ENCODE peak calls at places on chromosome 15, in ten cellular contexts. One of them, this sample, is unnamed.

GRCh38 chr15:81747477-81747876 is 298.3 kb downstream of the MEX3B start:
- DNase-seq in activated gamma-delta T cell treated with anti-CD3 and anti-CD28 coated beads, Interleukin-2, amount 50 U/mL, for 16 hours: no peak
- DNase-seq in EH: no peak
- DNase-seq in stimulated activated CD8-positive, alpha-beta memory T cell treated with anti-CD3 and anti-CD28 coated beads, Interleukin-4, amount 100 ng/mL, for 4 hours: no peak
- DNase-seq in NCI-H345: no peak
- DNase-seq in frontal cortex: no peak
- DNase-seq in MG63: no peak
- DNase-seq in stomach: no peak
- DNase-seq in GM20000: no peak
- DNase-seq in GM10248: no peak
- DNase-seq in this sample: no peak

GRCh38 chr15:39227001-39227400 is 353.9 kb upstream of the THBS1 start:
- DNase-seq in activated gamma-delta T cell treated with anti-CD3 and anti-CD28 coated beads, Interleukin-2, amount 50 U/mL, for 16 hours: no peak
- DNase-seq in EH: no peak
- DNase-seq in stimulated activated CD8-positive, alpha-beta memory T cell treated with anti-CD3 and anti-CD28 coated beads, Interleukin-4, amount 100 ng/mL, for 4 hours: no peak
- DNase-seq in NCI-H345: no peak
- DNase-seq in frontal cortex: no peak
- DNase-seq in MG63: no peak
- DNase-seq in stomach: no peak
- DNase-seq in GM20000: no peak
- DNase-seq in GM10248: no peak
- DNase-seq in this sample: no peak

GRCh38 chr15:94844533-94845390 is 613.4 kb downstream of the MCTP2 start:
- DNase-seq in activated gamma-delta T cell treated with anti-CD3 and anti-CD28 coated beads, Interleukin-2, amount 50 U/mL, for 16 hours: no peak
- DNase-seq in EH: no peak
- DNase-seq in stimulated activated CD8-positive, alpha-beta memory T cell treated with anti-CD3 and anti-CD28 coated beads, Interleukin-4, amount 100 ng/mL, for 4 hours: no peak
- DNase-seq in NCI-H345: peak; percentile 32
- DNase-seq in frontal cortex: peak; percentile 54
- DNase-seq in MG63: peak; percentile 14
- DNase-seq in stomach: peak; percentile 82
- DNase-seq in GM20000: no peak
- DNase-seq in GM10248: no peak
- DNase-seq in this sample: peak; percentile 64

GRCh38 chr15:57322602-57323250 is 53.6 kb upstream of the CGNL1 start:
- DNase-seq in activated gamma-delta T cell treated with anti-CD3 and anti-CD28 coated beads, Interleukin-2, amount 50 U/mL, for 16 hours: no peak
- DNase-seq in EH: no peak
- DNase-seq in stimulated activated CD8-positive, alpha-beta memory T cell treated with anti-CD3 and anti-CD28 coated beads, Interleukin-4, amount 100 ng/mL, for 4 hours: no peak
- DNase-seq in NCI-H345: peak; percentile 24
- DNase-seq in frontal cortex: no peak
- DNase-seq in MG63: no peak
- DNase-seq in stomach: no peak
- DNase-seq in GM20000: no peak
- DNase-seq in GM10248: no peak
- DNase-seq in this sample: no peak

GRCh38 chr15:98873441-98874218 is 134.0 kb downstream of the PGPEP1L start:
- DNase-seq in activated gamma-delta T cell treated with anti-CD3 and anti-CD28 coated beads, Interleukin-2, amount 50 U/mL, for 16 hours: no peak
- DNase-seq in EH: peak; percentile 96
- DNase-seq in stimulated activated CD8-positive, alpha-beta memory T cell treated with anti-CD3 and anti-CD28 coated beads, Interleukin-4, amount 100 ng/mL, for 4 hours: no peak
- DNase-seq in NCI-H345: no peak
- DNase-seq in frontal cortex: no peak
- DNase-seq in MG63: no peak
- DNase-seq in stomach: no peak
- DNase-seq in GM20000: no peak
- DNase-seq in GM10248: no peak
- DNase-seq in this sample: no peak

GRCh38 chr15:57401546-57401945 is 25.2 kb downstream of the CGNL1 start:
- DNase-seq in activated gamma-delta T cell treated with anti-CD3 and anti-CD28 coated beads, Interleukin-2, amount 50 U/mL, for 16 hours: no peak
- DNase-seq in EH: peak; percentile 32
- DNase-seq in stimulated activated CD8-positive, alpha-beta memory T cell treated with anti-CD3 and anti-CD28 coated beads, Interleukin-4, amount 100 ng/mL, for 4 hours: no peak
- DNase-seq in NCI-H345: no peak
- DNase-seq in frontal cortex: no peak
- DNase-seq in MG63: no peak
- DNase-seq in stomach: no peak
- DNase-seq in GM20000: no peak
- DNase-seq in GM10248: no peak
- DNase-seq in this sample: no peak

GRCh38 chr15:34043813-34044212 is 4.8 kb upstream of the AVEN start:
- DNase-seq in activated gamma-delta T cell treated with anti-CD3 and anti-CD28 coated beads, Interleukin-2, amount 50 U/mL, for 16 hours: no peak
- DNase-seq in EH: no peak
- DNase-seq in stimulated activated CD8-positive, alpha-beta memory T cell treated with anti-CD3 and anti-CD28 coated beads, Interleukin-4, amount 100 ng/mL, for 4 hours: no peak
- DNase-seq in NCI-H345: no peak
- DNase-seq in frontal cortex: no peak
- DNase-seq in MG63: no peak
- DNase-seq in stomach: no peak
- DNase-seq in GM20000: no peak
- DNase-seq in GM10248: no peak
- DNase-seq in this sample: no peak

GRCh38 chr15:46131876-46132275 is 497.0 kb downstream of the SQOR start:
- DNase-seq in activated gamma-delta T cell treated with anti-CD3 and anti-CD28 coated beads, Interleukin-2, amount 50 U/mL, for 16 hours: no peak
- DNase-seq in EH: no peak
- DNase-seq in stimulated activated CD8-positive, alpha-beta memory T cell treated with anti-CD3 and anti-CD28 coated beads, Interleukin-4, amount 100 ng/mL, for 4 hours: no peak
- DNase-seq in NCI-H345: no peak
- DNase-seq in frontal cortex: no peak
- DNase-seq in MG63: no peak
- DNase-seq in stomach: no peak
- DNase-seq in GM20000: no peak
- DNase-seq in GM10248: no peak
- DNase-seq in this sample: no peak

GRCh38 chr15:98111806-98112205 is 151.3 kb downstream of the ARRDC4 start:
- DNase-seq in activated gamma-delta T cell treated with anti-CD3 and anti-CD28 coated beads, Interleukin-2, amount 50 U/mL, for 16 hours: no peak
- DNase-seq in EH: no peak
- DNase-seq in stimulated activated CD8-positive, alpha-beta memory T cell treated with anti-CD3 and anti-CD28 coated beads, Interleukin-4, amount 100 ng/mL, for 4 hours: no peak
- DNase-seq in NCI-H345: no peak
- DNase-seq in frontal cortex: no peak
- DNase-seq in MG63: no peak
- DNase-seq in stomach: no peak
- DNase-seq in GM20000: no peak
- DNase-seq in GM10248: no peak
- DNase-seq in this sample: no peak

GRCh38 chr15:35293353-35294130 is 208.4 kb upstream of the NANOGP8 start:
- DNase-seq in activated gamma-delta T cell treated with anti-CD3 and anti-CD28 coated beads, Interleukin-2, amount 50 U/mL, for 16 hours: no peak
- DNase-seq in EH: peak; percentile 89
- DNase-seq in stimulated activated CD8-positive, alpha-beta memory T cell treated with anti-CD3 and anti-CD28 coated beads, Interleukin-4, amount 100 ng/mL, for 4 hours: no peak
- DNase-seq in NCI-H345: no peak
- DNase-seq in frontal cortex: no peak
- DNase-seq in MG63: peak; percentile 44
- DNase-seq in stomach: no peak
- DNase-seq in GM20000: no peak
- DNase-seq in GM10248: no peak
- DNase-seq in this sample: no peak

GRCh38 chr15:99019558-99020540 is 12.3 kb upstream of the PGPEP1L start:
- DNase-seq in activated gamma-delta T cell treated with anti-CD3 and anti-CD28 coated beads, Interleukin-2, amount 50 U/mL, for 16 hours: no peak
- DNase-seq in EH: peak; percentile 90
- DNase-seq in stimulated activated CD8-positive, alpha-beta memory T cell treated with anti-CD3 and anti-CD28 coated beads, Interleukin-4, amount 100 ng/mL, for 4 hours: no peak
- DNase-seq in NCI-H345: no peak
- DNase-seq in frontal cortex: no peak
- DNase-seq in MG63: peak; percentile 76
- DNase-seq in stomach: no peak
- DNase-seq in GM20000: no peak
- DNase-seq in GM10248: no peak
- DNase-seq in this sample: no peak

GRCh38 chr15:41919201-41919820 is 25.5 kb upstream of the SPTBN5 start:
- DNase-seq in activated gamma-delta T cell treated with anti-CD3 and anti-CD28 coated beads, Interleukin-2, amount 50 U/mL, for 16 hours: no peak
- DNase-seq in EH: no peak
- DNase-seq in stimulated activated CD8-positive, alpha-beta memory T cell treated with anti-CD3 and anti-CD28 coated beads, Interleukin-4, amount 100 ng/mL, for 4 hours: no peak
- DNase-seq in NCI-H345: no peak
- DNase-seq in frontal cortex: no peak
- DNase-seq in MG63: no peak
- DNase-seq in stomach: no peak
- DNase-seq in GM20000: no peak
- DNase-seq in GM10248: no peak
- DNase-seq in this sample: no peak

GRCh38 chr15:97993310-97993738 is 32.8 kb downstream of the ARRDC4 start:
- DNase-seq in activated gamma-delta T cell treated with anti-CD3 and anti-CD28 coated beads, Interleukin-2, amount 50 U/mL, for 16 hours: no peak
- DNase-seq in EH: peak; percentile 92
- DNase-seq in stimulated activated CD8-positive, alpha-beta memory T cell treated with anti-CD3 and anti-CD28 coated beads, Interleukin-4, amount 100 ng/mL, for 4 hours: no peak
- DNase-seq in NCI-H345: no peak
- DNase-seq in frontal cortex: no peak
- DNase-seq in MG63: peak; percentile 38
- DNase-seq in stomach: no peak
- DNase-seq in GM20000: no peak
- DNase-seq in GM10248: no peak
- DNase-seq in this sample: no peak

GRCh38 chr15:78049691-78050440 is 27.6 kb downstream of the TBC1D2B start:
- DNase-seq in activated gamma-delta T cell treated with anti-CD3 and anti-CD28 coated beads, Interleukin-2, amount 50 U/mL, for 16 hours: peak; percentile 48
- DNase-seq in EH: peak; percentile 96
- DNase-seq in stimulated activated CD8-positive, alpha-beta memory T cell treated with anti-CD3 and anti-CD28 coated beads, Interleukin-4, amount 100 ng/mL, for 4 hours: peak; percentile 38
- DNase-seq in NCI-H345: no peak
- DNase-seq in frontal cortex: no peak
- DNase-seq in MG63: peak; percentile 76
- DNase-seq in stomach: no peak
- DNase-seq in GM20000: peak; percentile 73
- DNase-seq in GM10248: peak; percentile 71
- DNase-seq in this sample: peak; percentile 38

GRCh38 chr15:78308422-78309021 is 9.1 kb upstream of the SKIC8 start:
- DNase-seq in activated gamma-delta T cell treated with anti-CD3 and anti-CD28 coated beads, Interleukin-2, amount 50 U/mL, for 16 hours: no peak
- DNase-seq in EH: peak; percentile 69
- DNase-seq in stimulated activated CD8-positive, alpha-beta memory T cell treated with anti-CD3 and anti-CD28 coated beads, Interleukin-4, amount 100 ng/mL, for 4 hours: no peak
- DNase-seq in NCI-H345: peak; percentile 64
- DNase-seq in frontal cortex: peak; percentile 49
- DNase-seq in MG63: peak; percentile 60
- DNase-seq in stomach: peak; percentile 79
- DNase-seq in GM20000: peak; percentile 75
- DNase-seq in GM10248: peak; percentile 76
- DNase-seq in this sample: peak; percentile 71